ENCODE peak calls at places on chromosomes 4 and X, in six cellular contexts. L, I, Y, O, J and U are unnamed samples.

GRCh38 chrX:153494541-153495361 is at the start of gene BGN:
- DNase-seq in J (no peak), L (no peak), Y (peak), O (no peak), I (no peak), U (peak)

GRCh38 chr4:113979973-113980615 is 647 bp upstream of the ARSJ start:
- DNase-seq in I (no peak), J (no peak), Y (peak), O (no peak), L (no peak), U (no peak)

GRCh38 chr4:165505991-165506779 is 127.4 kb downstream of the CPE start:
- DNase-seq in Y (no peak), L (no peak), J (no peak), O (no peak), I (no peak), U (no peak)

GRCh38 chrX:44489515-44489914 is 53.1 kb downstream of the FUNDC1 start:
- DNase-seq in J (no peak), Y (peak), O (no peak), I (no peak), L (no peak), U (no peak)

GRCh38 chr4:48831532-48832015 is 686 bp downstream of the OCIAD1 start:
- DNase-seq in I (peak), L (no peak), J (no peak), Y (peak), O (no peak), U (no peak)

GRCh38 chr4:88675543-88675942 is 22.1 kb downstream of the NAP1L5 start:
- DNase-seq in Y (no peak), J (no peak), L (no peak), I (no peak), O (no peak), U (no peak)

GRCh38 chr4:140054861-140055260 is 99.1 kb downstream of the MAML3 start:
- DNase-seq in L (no peak), O (no peak), Y (no peak), I (no peak), J (no peak), U (no peak)

GRCh38 chrX:20263474-20263873 is 3.2 kb downstream of the RPS6KA3 start:
- DNase-seq in Y (no peak), I (no peak), L (no peak), O (peak), J (no peak), U (no peak)

GRCh38 chr4:107658400-107659326 is 61.4 kb downstream of the PAPSS1 start:
- DNase-seq in Y (no peak), J (no peak), L (no peak), O (no peak), I (no peak), U (no peak)

GRCh38 chr4:41290486-41290885 is 33.8 kb downstream of the UCHL1 start:
- DNase-seq in I (no peak), J (no peak), O (no peak), Y (peak), L (no peak), U (no peak)

GRCh38 chr4:185933078-185933581 is 121.1 kb upstream of the SORBS2 start:
- DNase-seq in O (no peak), L (no peak), Y (no peak), I (no peak), J (no peak), U (no peak)

GRCh38 chr4:186840222-186840701 is 116.6 kb upstream of the FAT1 start:
- DNase-seq in O (no peak), Y (no peak), L (no peak), I (no peak), J (no peak), U (no peak)

GRCh38 chr4:185846550-185847210 is 34.7 kb upstream of the SORBS2 start:
- DNase-seq in Y (no peak), J (no peak), I (no peak), L (no peak), O (no peak), U (no peak)